ENCODE peak calls at places on chromosomes 11 and 22, in five cellular contexts. F is neural progenitor cell, M is GM23338, K is PC-3, O is HCT116. P is an unnamed sample.

GRCh38 chr11:107830915-107831540 is 27.6 kb downstream of the SLC35F2 start:
- DNase-seq in F (no peak), M (no peak), K (peak), O (no peak), P (no peak)

GRCh38 chr22:30474683-30475424 is 3.0 kb upstream of the SEC14L3 start:
- DNase-seq in F (no peak), M (peak), K (no peak), O (no peak), P (no peak)

GRCh38 chr22:26065847-26066246 is 103.4 kb upstream of the SEZ6L start:
- DNase-seq in F (no peak), M (no peak), K (no peak), O (no peak), P (no peak)

GRCh38 chr11:46984987-46985386 is 48.4 kb downstream of the CSTPP1 start:
- DNase-seq in F (no peak), M (no peak), K (peak), O (no peak), P (no peak)

GRCh38 chr11:9029477-9029876 is 25.7 kb upstream of the NRIP3 start:
- DNase-seq in F (no peak), M (no peak), K (no peak), O (no peak), P (no peak)

GRCh38 chr11:19812096-19812495 is 99.5 kb downstream of the NAV2 start:
- DNase-seq in F (no peak), M (no peak), K (no peak), O (no peak), P (no peak)

GRCh38 chr11:93842461-93842860 is 8.0 kb downstream of the VSTM5 start:
- DNase-seq in F (no peak), M (no peak), K (peak), O (peak), P (no peak)

GRCh38 chr11:70186936-70187335 is 16.2 kb upstream of the FADD start:
- DNase-seq in F (no peak), M (no peak), K (no peak), O (no peak), P (no peak)

GRCh38 chr22:50712341-50713007 is 25.5 kb upstream of the ACR start:
- DNase-seq in F (no peak), M (no peak), K (no peak), O (no peak), P (no peak)

GRCh38 chr11:130415719-130416536 is 12.5 kb downstream of the ADAMTS8 start:
- DNase-seq in F (no peak), M (no peak), K (no peak), O (no peak), P (no peak)

GRCh38 chr22:49355206-49355920 is 472.3 kb downstream of the BRD1 start:
- DNase-seq in F (no peak), M (no peak), K (no peak), O (no peak), P (no peak)

GRCh38 chr11:67545280-67545679 is 22.0 kb upstream of the CABP2 start:
- DNase-seq in F (peak), M (peak), K (no peak), O (no peak), P (no peak)

GRCh38 chr11:113137735-113138529 is 176.5 kb upstream of the TTC12 start:
- DNase-seq in F (no peak), M (no peak), K (no peak), O (no peak), P (no peak)

GRCh38 chr22:49768961-49769690 is 58.5 kb downstream of the BRD1 start:
- DNase-seq in F (no peak), M (no peak), K (no peak), O (no peak), P (no peak)

GRCh38 chr11:86891020-86891419 is 64.2 kb downstream of the FZD4 start:
- DNase-seq in F (no peak), M (no peak), K (no peak), O (no peak), P (no peak)

GRCh38 chr11:78929092-78929905 is 354.6 kb upstream of the NARS2 start:
- DNase-seq in F (peak), M (peak), K (no peak), O (no peak), P (no peak)

GRCh38 chr11:83257638-83258229 is 28.4 kb downstream of the CCDC90B start:
- DNase-seq in F (no peak), M (no peak), K (peak), O (no peak), P (no peak)

GRCh38 chr11:59918987-59919589 is 19.1 kb upstream of the OOSP1 start:
- DNase-seq in F (peak), M (peak), K (peak), O (peak), P (peak)

GRCh38 chr11:27496461-27496860 is 10.1 kb downstream of the LIN7C start:
- DNase-seq in F (no peak), M (no peak), K (no peak), O (no peak), P (no peak)

GRCh38 chr22:44526431-44527115 is 28.5 kb upstream of the RTL6 start:
- DNase-seq in F (no peak), M (no peak), K (no peak), O (no peak), P (no peak)
- TF ChIP-seq EZH2phosphoT487 in F (no peak), M (no peak), K (no peak), O (no peak), P (no peak)

GRCh38 chr11:31798057-31799035 is 12.8 kb downstream of the PAX6 start:
- DNase-seq in F (peak), M (peak), K (no peak), O (no peak), P (no peak)

GRCh38 chr11:31796523-31797226 is 14.4 kb downstream of the PAX6 start:
- DNase-seq in F (peak), M (peak), K (no peak), O (no peak), P (no peak)

GRCh38 chr11:31799036-31799793 is 11.9 kb downstream of the PAX6 start:
- DNase-seq in F (peak), M (peak), K (no peak), O (no peak), P (peak)

GRCh38 chr11:31795706-31796522 is 15.2 kb downstream of the PAX6 start:
- DNase-seq in F (peak), M (peak), K (no peak), O (no peak), P (no peak)

DNA sequence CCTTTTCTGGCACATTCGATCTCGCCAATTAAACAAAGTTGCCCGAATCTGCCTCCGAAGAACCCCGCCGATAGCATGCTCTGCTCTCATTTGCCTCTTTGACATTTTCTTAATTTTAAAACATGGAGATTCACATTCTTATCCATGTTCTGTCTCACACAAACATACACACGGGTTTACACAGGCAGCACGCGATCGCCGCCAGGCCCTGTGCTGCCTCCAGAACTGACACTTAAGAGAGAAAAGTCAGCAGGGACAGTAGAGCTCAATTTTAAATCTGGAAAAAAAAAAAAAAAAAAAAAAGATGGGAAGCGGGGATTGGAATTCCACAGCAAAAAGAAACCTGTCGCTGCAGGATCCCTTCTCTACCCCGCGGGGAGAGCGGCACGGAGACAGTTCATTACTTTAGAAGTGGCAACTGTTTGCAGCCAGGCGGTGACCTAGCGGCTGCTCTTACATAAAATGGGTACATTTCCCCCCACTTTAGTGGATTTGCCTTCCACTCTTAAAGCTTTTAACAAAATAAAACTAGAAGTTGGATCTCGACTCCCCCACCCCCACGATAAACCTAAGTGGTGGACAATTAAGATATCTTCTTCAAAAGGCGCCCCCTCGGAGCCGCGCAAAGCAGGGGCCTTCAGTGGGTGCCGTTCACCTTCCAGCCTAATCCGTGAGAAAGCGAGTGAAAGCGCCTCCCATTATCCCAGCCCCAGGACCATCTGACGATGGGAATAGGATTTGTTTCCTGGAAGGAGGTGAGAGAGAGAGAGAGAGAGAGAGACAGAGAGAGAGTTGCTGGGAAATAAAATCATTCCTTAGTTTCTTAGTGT is 13.7 kb downstream of the PAX6 start:
- DNase-seq in F (peak), M (no peak), K (no peak), O (no peak), P (peak)
- TF ChIP-seq EZH2 in F (no peak), M (peak), K (no peak), O (no peak), P (no peak)

DNA sequence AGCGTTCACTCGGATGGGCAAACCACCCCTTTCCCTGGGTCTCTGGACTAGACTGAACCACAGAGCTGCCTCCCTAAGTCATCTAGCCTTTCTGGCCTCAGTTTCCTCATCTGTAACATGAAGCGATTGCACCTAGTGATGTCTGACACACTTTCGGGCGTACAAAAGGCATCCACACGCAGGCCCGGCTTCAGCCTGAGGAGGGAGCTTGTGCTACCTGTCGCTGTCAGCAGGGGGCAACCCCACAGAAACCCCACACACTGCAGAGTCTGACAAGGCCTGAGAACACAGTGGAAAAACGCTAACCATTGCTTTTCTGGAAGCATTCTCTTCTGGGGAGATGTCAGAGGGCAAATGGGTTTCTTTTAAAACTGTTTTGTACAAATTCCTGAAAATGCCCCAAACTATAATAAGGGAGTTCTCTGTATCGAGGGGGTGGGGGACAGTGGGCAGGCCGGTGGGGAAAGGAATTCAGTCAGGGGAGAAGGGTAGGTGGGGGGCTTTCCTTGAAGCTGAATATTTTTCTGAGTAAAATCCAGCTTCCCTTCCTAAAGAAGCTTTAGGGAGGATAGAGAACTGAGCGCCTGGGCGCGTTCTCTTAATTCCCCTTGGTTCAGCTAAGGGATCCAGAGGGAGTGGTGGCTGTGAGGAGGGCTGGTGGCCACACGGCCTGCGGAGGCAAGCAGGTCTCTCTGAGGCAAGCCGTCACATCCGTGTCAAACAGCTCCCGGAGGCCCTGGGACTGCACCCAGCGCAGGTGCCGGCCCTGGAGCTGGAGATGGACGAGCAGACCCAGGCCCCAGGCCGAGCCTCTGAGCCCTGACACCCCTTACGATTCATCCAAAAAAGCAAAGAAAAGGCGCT is 552 bp downstream of the ELF5 start:
- DNase-seq in F (peak), M (peak), K (peak), O (peak), P (peak)
- TF ChIP-seq EZH2phosphoT487 in F (no peak), M (no peak), K (no peak), O (no peak), P (no peak)

GRCh38 chr11:75768909-75769771 is 562 bp downstream of the DGAT2 start:
- DNase-seq in F (no peak), M (peak), K (peak), O (no peak), P (no peak)
- TF ChIP-seq EZH2 in F (peak), M (peak), K (no peak), O (no peak), P (no peak)

P was measured in MM.1S.